ENCODE peak calls at places on chromosomes 13 and 19, in seven cellular contexts. D is psoas muscle, Y is GM13977, B is transverse colon, G is brain microvascular endothelial cell, X is tibial artery, S is left lung. A is an unnamed sample.

GRCh38 chr13:111573362-111573761 is 252.9 kb downstream of the TEX29 start:
- DNase-seq in D (no peak), Y (no peak), B (no peak), G (no peak), X (no peak), S (no peak), A (no peak)

GRCh38 chr13:49298903-49299605 is 51.3 kb downstream of the CDADC1 start:
- DNase-seq in D (no peak), Y (no peak), B (no peak), G (no peak), X (no peak), S (no peak), A (no peak)

GRCh38 chr13:22594041-22594440 is 586.7 kb upstream of the SGCG start:
- DNase-seq in D (no peak), Y (no peak), B (no peak), G (no peak), X (no peak), S (no peak), A (no peak)

GRCh38 chr19:56136362-56136761 is 4.7 kb upstream of the ZNF444 start:
- DNase-seq in D (no peak), Y (no peak), B (no peak), G (no peak), X (no peak), S (peak; percentile 35), A (no peak)

GRCh38 chr19:43610493-43610892 is 1.4 kb upstream of the SRRM5 start:
- DNase-seq in D (no peak), Y (no peak), B (no peak), G (peak; percentile 57), X (no peak), S (no peak), A (no peak)

GRCh38 chr13:80486407-80486806 is 145.5 kb upstream of the SPRY2 start:
- DNase-seq in D (no peak), Y (no peak), B (no peak), G (no peak), X (no peak), S (no peak), A (no peak)

GRCh38 chr13:111627596-111627995 is 307.2 kb downstream of the TEX29 start:
- DNase-seq in D (no peak), Y (no peak), B (no peak), G (no peak), X (no peak), S (no peak), A (no peak)

GRCh38 chr13:47334173-47334572 is 437.3 kb upstream of the HTR2A start:
- DNase-seq in D (peak; percentile 27), Y (no peak), B (no peak), G (peak; percentile 74), X (no peak), S (no peak), A (no peak)

GRCh38 chr19:55197531-55197930 is 11.8 kb downstream of the PTPRH start:
- DNase-seq in D (no peak), Y (no peak), B (no peak), G (no peak), X (no peak), S (no peak), A (peak; percentile 29)

GRCh38 chr13:30577381-30577780 is 40.3 kb upstream of the USPL1 start:
- DNase-seq in D (peak; percentile 22), Y (peak; percentile 40), B (peak; percentile 18), G (peak; percentile 92), X (no peak), S (peak; percentile 45), A (peak; percentile 36)

GRCh38 chr19:36707134-36707533 is 19.7 kb downstream of the ZNF567 start:
- DNase-seq in D (no peak), Y (no peak), B (no peak), G (no peak), X (no peak), S (no peak), A (no peak)

GRCh38 chr19:35267818-35268545 is 780 bp upstream of the USF2 start:
- DNase-seq in D (peak; percentile 83), Y (peak; percentile 98), B (peak; percentile 81), G (peak; percentile 11), X (peak; percentile 85), S (peak; percentile 75), A (peak; percentile 96)

GRCh38 chr13:78147905-78148304 is 229.3 kb upstream of the EDNRB start:
- DNase-seq in D (no peak), Y (no peak), B (no peak), G (peak; percentile 60), X (no peak), S (no peak), A (no peak)

GRCh38 chr13:35720690-35721554 is 244.4 kb upstream of the MAB21L1 start:
- DNase-seq in D (peak; percentile 39), Y (peak; percentile 42), B (peak; percentile 42), G (peak; percentile 12), X (no peak), S (no peak), A (peak; percentile 65)

GRCh38 chr13:57874530-57874929 is 243.0 kb downstream of the PCDH17 start:
- DNase-seq in D (no peak), Y (no peak), B (no peak), G (no peak), X (no peak), S (no peak), A (no peak)

GRCh38 chr13:66375756-66376155 is 854.4 kb downstream of the PCDH9 start:
- DNase-seq in D (no peak), Y (no peak), B (no peak), G (no peak), X (no peak), S (no peak), A (no peak)

GRCh38 chr19:10518444-10519361 is 1.5 kb upstream of the S1PR5 start:
- DNase-seq in D (no peak), Y (peak; percentile 48), B (no peak), G (no peak), X (no peak), S (no peak), A (no peak)

GRCh38 chr13:113882266-113882627 is 18.4 kb upstream of the GAS6 start:
- DNase-seq in D (peak; percentile 43), Y (peak; percentile 16), B (no peak), G (no peak), X (peak; percentile 88), S (no peak), A (no peak)

GRCh38 chr19:29315566-29315965 is 102.6 kb upstream of the UQCRFS1 start:
- DNase-seq in D (no peak), Y (no peak), B (no peak), G (no peak), X (no peak), S (no peak), A (no peak)

GRCh38 chr13:40064723-40065122 is 409.3 kb downstream of the COG6 start:
- DNase-seq in D (no peak), Y (no peak), B (no peak), G (peak; percentile 84), X (no peak), S (no peak), A (no peak)

DNA sequence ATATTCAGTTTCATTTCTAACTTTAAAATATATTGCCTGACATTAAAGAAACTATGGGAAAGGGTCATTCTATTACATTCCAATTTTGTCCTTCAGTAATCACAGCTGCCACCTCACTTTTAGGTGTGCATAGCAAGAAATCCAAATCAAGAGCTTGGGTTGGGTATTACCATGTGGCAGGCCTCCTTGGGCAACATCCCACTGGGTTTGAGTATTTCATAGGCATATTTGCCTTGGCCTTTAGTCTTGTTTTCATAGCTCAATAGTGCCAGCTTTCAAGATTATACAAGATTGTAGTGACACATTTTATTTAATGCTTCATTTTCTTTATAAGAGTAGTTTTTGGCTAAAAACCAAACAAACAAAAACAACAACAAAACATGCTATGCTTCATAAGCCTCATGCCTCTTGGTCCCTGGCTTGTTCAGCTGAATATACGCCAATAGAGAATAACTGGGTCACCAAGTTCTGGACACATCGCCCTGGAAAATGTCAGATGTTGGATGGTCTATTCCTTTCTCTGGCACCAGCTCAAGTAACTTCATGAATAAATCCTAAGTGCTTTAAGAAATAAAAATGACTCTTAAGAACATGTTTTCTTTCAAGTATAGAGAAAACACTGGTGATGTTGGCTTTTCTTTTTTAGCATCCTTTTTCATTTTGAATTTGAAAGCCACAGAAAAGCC is 167.5 kb upstream of the STARD13 start:
- DNase-seq in D (no peak), Y (no peak), B (no peak), G (no peak), X (no peak), S (no peak), A (no peak)
- TF ChIP-seq CTCF in D (no peak), Y (no peak), B (no peak), G (no peak), X (no peak), S (no peak), A (no peak)

GRCh38 chr13:26971990-26972888 is 199.4 kb downstream of the USP12 start:
- DNase-seq in D (no peak), Y (peak; percentile 34), B (peak; percentile 80), G (no peak), X (no peak), S (no peak), A (peak; percentile 47)
- TF ChIP-seq CTCF in D (no peak), Y (peak; percentile 62), B (peak; percentile 75), G (peak; percentile 73), X (no peak), S (peak; percentile 11), A (no peak)

DNA sequence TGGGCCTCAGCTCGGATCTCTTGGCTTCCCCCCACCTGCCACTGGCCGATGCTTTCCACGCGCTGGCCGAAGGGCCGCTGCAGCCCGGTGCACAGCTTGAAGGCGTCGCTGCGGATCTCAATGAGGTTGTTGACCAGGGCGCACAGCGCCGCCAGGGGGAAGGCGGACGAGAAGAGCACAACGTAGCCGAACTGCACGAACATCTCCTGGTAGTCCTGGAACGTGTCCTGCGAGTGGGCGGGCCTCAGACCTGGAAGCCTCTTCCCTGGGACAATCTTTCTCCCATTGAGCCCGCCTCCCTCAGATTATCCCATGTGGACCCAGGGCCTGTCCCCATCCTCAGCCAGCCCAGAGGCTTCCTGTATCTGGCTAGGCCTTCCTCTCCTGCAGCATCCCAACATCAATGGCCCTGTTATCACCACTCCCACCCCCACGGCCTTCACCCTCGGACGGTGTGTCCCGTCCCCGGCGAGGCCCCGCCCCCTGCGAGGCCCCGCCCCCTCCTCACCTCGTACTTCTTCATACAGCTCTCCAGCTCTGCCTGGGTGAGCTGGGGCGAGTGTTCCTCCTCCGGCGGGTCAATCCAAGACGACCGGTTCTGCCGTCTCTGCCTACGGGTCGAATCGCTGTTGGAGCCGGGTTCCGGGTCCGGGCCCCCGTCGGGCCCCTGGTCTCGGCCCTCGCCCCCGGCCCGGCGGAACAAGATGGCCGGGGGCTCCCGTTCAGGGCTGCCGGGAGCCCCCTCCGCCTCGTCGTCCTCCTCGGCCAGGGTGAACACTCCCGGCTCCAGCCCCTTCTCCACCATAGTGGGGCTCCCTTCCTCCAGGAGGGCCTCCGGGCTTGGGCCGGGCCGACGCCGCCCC is 6.8 kb downstream of the ANO8 start:
- DNase-seq in D (no peak), Y (peak; percentile 90), B (peak; percentile 89), G (no peak), X (no peak), S (peak; percentile 81), A (peak; percentile 81)
- TF ChIP-seq CTCF in D (no peak), Y (no peak), B (peak; percentile 82), G (peak; percentile 17), X (no peak), S (no peak), A (no peak)

DNA sequence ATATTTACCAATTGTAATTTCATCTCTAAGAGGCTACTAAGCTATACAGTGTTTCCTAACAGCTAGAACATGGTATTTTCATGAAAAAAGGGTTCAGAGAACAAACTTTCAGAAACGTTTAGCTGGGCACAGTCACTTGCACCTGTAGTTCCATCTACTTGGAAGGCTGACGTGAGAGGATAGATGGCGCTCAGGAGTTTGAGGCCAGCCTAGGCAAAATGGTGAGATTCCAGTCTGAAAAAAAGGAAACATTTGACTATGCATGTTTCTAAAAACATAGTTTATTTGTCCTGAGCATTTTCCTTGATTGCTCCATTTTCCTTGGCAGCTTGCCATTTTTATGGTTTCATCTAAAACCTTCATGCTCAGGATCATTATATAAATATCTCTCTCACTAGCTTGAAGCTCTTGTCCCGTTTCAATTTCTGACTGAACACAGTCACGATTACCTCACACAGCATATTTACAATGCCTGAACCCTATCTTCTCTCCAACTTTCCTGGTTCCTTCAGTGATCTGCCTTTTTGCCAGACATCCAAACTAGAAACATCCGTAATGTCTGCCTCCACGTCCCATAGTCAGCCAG is 200.8 kb downstream of the RGCC start:
- DNase-seq in D (no peak), Y (no peak), B (no peak), G (peak; percentile 74), X (no peak), S (no peak), A (no peak)
- TF ChIP-seq CTCF in D (no peak), Y (no peak), B (no peak), G (peak; percentile 51), X (no peak), S (no peak), A (no peak)

A was measured in GM10248.